ENCODE peak calls at places on chromosomes 16 and 17, in seven cellular contexts. One of them, this sample, is unnamed.

GRCh38 chr16:77431131-77431670 is 3.6 kb downstream of the ADAMTS18 start:
- DNase-seq in heart right ventricle: no peak
- DNase-seq in lower lobe of right lung: no peak
- DNase-seq in CD8-positive, alpha-beta T cell: no peak
- DNase-seq in suprapubic skin: no peak
- DNase-seq in BE2C: no peak
- DNase-seq in endodermal cell: no peak
- DNase-seq in this sample: no peak

GRCh38 chr17:3472137-3472536 is 518 bp upstream of the SPATA22 start:
- DNase-seq in endodermal cell: no peak
- DNase-seq in lower lobe of right lung: no peak
- DNase-seq in CD8-positive, alpha-beta T cell: no peak
- DNase-seq in BE2C: no peak
- DNase-seq in heart right ventricle: no peak
- DNase-seq in suprapubic skin: no peak
- DNase-seq in this sample: no peak

GRCh38 chr16:19077879-19078278 is 10.5 kb downstream of the COQ7 start:
- DNase-seq in lower lobe of right lung: no peak
- DNase-seq in heart right ventricle: no peak
- DNase-seq in suprapubic skin: no peak
- DNase-seq in endodermal cell: no peak
- DNase-seq in BE2C: no peak
- DNase-seq in CD8-positive, alpha-beta T cell: no peak
- DNase-seq in this sample: no peak

GRCh38 chr16:56742030-56742984 is 12.4 kb downstream of the NUP93 start:
- DNase-seq in endodermal cell: no peak
- DNase-seq in heart right ventricle: no peak
- DNase-seq in BE2C: no peak
- DNase-seq in CD8-positive, alpha-beta T cell: no peak
- DNase-seq in lower lobe of right lung: no peak
- DNase-seq in suprapubic skin: no peak
- DNase-seq in this sample: no peak

GRCh38 chr16:30445149-30445407 is 596 bp downstream of the SEPHS2 start:
- DNase-seq in suprapubic skin: no peak
- DNase-seq in CD8-positive, alpha-beta T cell: no peak
- DNase-seq in BE2C: no peak
- DNase-seq in heart right ventricle: no peak
- DNase-seq in lower lobe of right lung: no peak
- DNase-seq in endodermal cell: no peak
- DNase-seq in this sample: no peak

GRCh38 chr16:23359092-23359760 is 57.1 kb downstream of the SCNN1B start:
- DNase-seq in endodermal cell: no peak
- DNase-seq in lower lobe of right lung: peak
- DNase-seq in CD8-positive, alpha-beta T cell: no peak
- DNase-seq in BE2C: no peak
- DNase-seq in suprapubic skin: no peak
- DNase-seq in heart right ventricle: no peak
- DNase-seq in this sample: no peak

GRCh38 chr16:30934827-30935557 is 11.6 kb downstream of the FBXL19 start:
- DNase-seq in BE2C: peak
- DNase-seq in lower lobe of right lung: peak
- DNase-seq in CD8-positive, alpha-beta T cell: no peak
- DNase-seq in heart right ventricle: no peak
- DNase-seq in suprapubic skin: peak
- DNase-seq in endodermal cell: peak
- DNase-seq in this sample: peak

GRCh38 chr16:6483634-6484033 is 849.0 kb upstream of the RBFOX1 start:
- DNase-seq in lower lobe of right lung: no peak
- DNase-seq in endodermal cell: peak
- DNase-seq in BE2C: no peak
- DNase-seq in CD8-positive, alpha-beta T cell: no peak
- DNase-seq in heart right ventricle: no peak
- DNase-seq in suprapubic skin: no peak
- DNase-seq in this sample: no peak

GRCh38 chr17:58316260-58316960 is 12.2 kb downstream of the TSPOAP1 start:
- DNase-seq in suprapubic skin: peak
- DNase-seq in CD8-positive, alpha-beta T cell: no peak
- DNase-seq in heart right ventricle: no peak
- DNase-seq in lower lobe of right lung: no peak
- DNase-seq in BE2C: peak
- DNase-seq in endodermal cell: peak
- DNase-seq in this sample: no peak

DNA sequence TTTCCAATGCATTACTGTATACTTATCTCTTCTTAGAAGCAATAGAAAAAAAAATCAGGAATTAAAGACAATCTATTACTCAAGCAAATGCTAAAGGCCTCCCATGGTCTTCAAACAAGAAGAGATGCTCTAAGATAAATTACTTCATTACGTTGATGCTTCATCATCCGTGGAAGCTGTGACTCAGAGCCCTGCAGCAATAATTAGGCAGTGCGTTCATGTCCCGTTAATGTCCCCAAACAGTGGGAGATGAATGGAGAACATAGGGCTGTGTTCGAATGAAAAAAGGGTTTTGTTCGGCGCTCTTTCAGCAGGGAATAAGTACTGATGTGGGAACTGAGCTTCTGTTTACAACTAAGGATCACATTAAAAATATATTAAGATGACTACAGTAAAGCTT is 15.9 kb upstream of the PDXDC1 start:
- DNase-seq in endodermal cell: peak
- DNase-seq in lower lobe of right lung: no peak
- DNase-seq in suprapubic skin: no peak
- DNase-seq in BE2C: peak
- DNase-seq in heart right ventricle: no peak
- DNase-seq in CD8-positive, alpha-beta T cell: no peak
- DNase-seq in this sample: no peak
- H3K4me3 ChIP-seq in endodermal cell: no peak
- H3K4me3 ChIP-seq in lower lobe of right lung: no peak
- H3K4me3 ChIP-seq in suprapubic skin: no peak
- H3K4me3 ChIP-seq in BE2C: no peak
- H3K4me3 ChIP-seq in heart right ventricle: no peak
- H3K4me3 ChIP-seq in CD8-positive, alpha-beta T cell: no peak
- H3K4me3 ChIP-seq in this sample: no peak

DNA sequence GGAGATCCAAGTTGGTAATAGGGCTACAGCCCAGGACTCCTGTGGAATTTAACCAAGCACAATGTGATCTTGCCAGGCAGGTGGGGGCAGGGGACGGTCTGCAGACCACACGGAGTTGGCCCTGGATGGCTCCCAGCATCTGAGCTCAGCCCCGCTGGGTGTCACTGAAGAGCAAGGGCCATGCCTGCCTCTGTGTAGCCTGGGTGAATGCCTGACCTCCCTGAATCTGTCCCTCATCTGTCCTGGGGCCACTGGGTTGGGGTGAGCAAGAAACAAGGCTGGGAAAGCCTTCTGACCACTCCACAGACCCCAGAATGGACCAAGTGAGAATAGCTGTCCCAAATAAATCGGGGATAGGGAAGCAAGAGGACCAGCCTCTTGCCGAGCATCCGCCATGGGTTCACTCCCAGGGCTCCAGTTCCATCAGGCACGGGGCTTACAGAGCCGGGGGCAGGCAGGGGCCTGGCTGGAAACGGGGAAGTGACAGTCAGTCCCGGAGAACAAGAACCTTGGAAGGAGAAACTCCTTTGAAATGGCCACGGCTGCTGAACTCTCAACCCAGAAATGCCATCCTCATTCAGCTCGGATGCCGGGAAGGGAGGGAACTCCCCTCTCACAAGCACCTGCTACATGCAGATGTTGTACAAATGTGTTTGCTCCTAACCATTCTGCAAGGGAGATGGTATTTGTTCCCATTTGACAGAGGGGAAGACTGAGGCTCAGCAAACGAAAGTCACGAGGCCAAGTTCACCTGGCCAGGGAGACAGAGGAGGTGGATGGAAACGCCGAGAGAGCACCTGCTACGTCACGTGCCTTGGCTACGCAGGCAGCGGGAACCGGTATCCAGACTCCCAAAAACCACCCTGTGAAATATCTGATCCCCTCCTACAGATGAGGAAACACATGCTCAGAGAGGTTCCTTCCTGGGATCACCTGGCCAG is 50.0 kb downstream of the RMI2 start:
- DNase-seq in CD8-positive, alpha-beta T cell: no peak
- DNase-seq in suprapubic skin: peak
- DNase-seq in endodermal cell: peak
- DNase-seq in heart right ventricle: no peak
- DNase-seq in lower lobe of right lung: peak
- DNase-seq in BE2C: no peak
- DNase-seq in this sample: no peak
- TF ChIP-seq CTCF in CD8-positive, alpha-beta T cell: no peak
- TF ChIP-seq CTCF in suprapubic skin: no peak
- TF ChIP-seq CTCF in endodermal cell: no peak
- TF ChIP-seq CTCF in heart right ventricle: no peak
- TF ChIP-seq CTCF in lower lobe of right lung: no peak
- TF ChIP-seq CTCF in BE2C: peak
- TF ChIP-seq CTCF in this sample: no peak

GRCh38 chr17:48723555-48724239 is 712 bp downstream of the PRAC2 start:
- DNase-seq in suprapubic skin: no peak
- DNase-seq in heart right ventricle: peak
- DNase-seq in lower lobe of right lung: no peak
- DNase-seq in BE2C: no peak
- DNase-seq in CD8-positive, alpha-beta T cell: no peak
- DNase-seq in endodermal cell: peak
- DNase-seq in this sample: no peak
- H3K4me3 ChIP-seq in suprapubic skin: peak
- H3K4me3 ChIP-seq in heart right ventricle: no peak
- H3K4me3 ChIP-seq in lower lobe of right lung: peak
- H3K4me3 ChIP-seq in BE2C: no peak
- H3K4me3 ChIP-seq in CD8-positive, alpha-beta T cell: no peak
- H3K4me3 ChIP-seq in endodermal cell: no peak
- H3K4me3 ChIP-seq in this sample: no peak

DNA sequence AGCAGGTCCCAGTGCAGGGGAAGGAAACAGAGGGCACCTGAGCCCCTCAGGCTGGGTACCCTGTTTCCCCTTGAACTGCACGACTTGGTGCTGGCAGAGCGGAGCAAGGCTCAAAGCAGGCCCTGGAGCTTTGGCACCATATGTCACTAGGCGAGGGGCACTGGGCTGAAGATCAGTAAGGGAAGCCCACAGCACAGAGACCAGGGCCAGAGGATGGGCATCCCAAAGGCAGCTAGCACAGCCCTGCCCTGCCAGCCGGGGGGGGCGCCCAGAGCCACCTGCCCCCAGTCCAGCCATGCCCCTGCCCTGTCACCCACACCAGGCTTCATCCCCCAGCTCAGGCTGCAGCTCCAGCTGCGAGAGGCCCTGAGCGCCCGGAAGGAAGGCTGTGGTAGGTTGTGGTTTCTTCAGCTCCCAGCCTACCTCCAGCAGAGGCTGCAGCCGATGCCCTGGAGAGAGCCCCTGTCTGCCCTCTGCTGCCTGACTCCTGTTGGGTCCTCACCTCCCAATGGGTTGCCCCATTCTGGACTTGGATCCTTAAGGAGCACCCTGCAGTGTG is 10.9 kb downstream of the NHERF1 start:
- DNase-seq in CD8-positive, alpha-beta T cell: peak
- DNase-seq in heart right ventricle: no peak
- DNase-seq in lower lobe of right lung: no peak
- DNase-seq in suprapubic skin: no peak
- DNase-seq in endodermal cell: peak
- DNase-seq in BE2C: no peak
- DNase-seq in this sample: peak
- TF ChIP-seq CTCF in CD8-positive, alpha-beta T cell: no peak
- TF ChIP-seq CTCF in heart right ventricle: no peak
- TF ChIP-seq CTCF in lower lobe of right lung: no peak
- TF ChIP-seq CTCF in suprapubic skin: no peak
- TF ChIP-seq CTCF in endodermal cell: peak
- TF ChIP-seq CTCF in BE2C: peak
- TF ChIP-seq CTCF in this sample: peak

GRCh38 chr17:74442291-74442669 is 10.4 kb downstream of the GPRC5C start:
- DNase-seq in CD8-positive, alpha-beta T cell: no peak
- DNase-seq in lower lobe of right lung: no peak
- DNase-seq in suprapubic skin: no peak
- DNase-seq in endodermal cell: no peak
- DNase-seq in heart right ventricle: no peak
- DNase-seq in BE2C: no peak
- DNase-seq in this sample: no peak
- H3K4me3 ChIP-seq in CD8-positive, alpha-beta T cell: no peak
- H3K4me3 ChIP-seq in lower lobe of right lung: peak
- H3K4me3 ChIP-seq in suprapubic skin: peak
- H3K4me3 ChIP-seq in endodermal cell: no peak
- H3K4me3 ChIP-seq in heart right ventricle: no peak
- H3K4me3 ChIP-seq in BE2C: peak
- H3K4me3 ChIP-seq in this sample: no peak

GRCh38 chr16:27363246-27363632 is 38.7 kb upstream of the IL21R start:
- DNase-seq in CD8-positive, alpha-beta T cell: no peak
- DNase-seq in endodermal cell: no peak
- DNase-seq in BE2C: no peak
- DNase-seq in heart right ventricle: no peak
- DNase-seq in suprapubic skin: no peak
- DNase-seq in lower lobe of right lung: no peak
- DNase-seq in this sample: no peak
- TF ChIP-seq CTCF in CD8-positive, alpha-beta T cell: no peak
- TF ChIP-seq CTCF in endodermal cell: peak
- TF ChIP-seq CTCF in BE2C: no peak
- TF ChIP-seq CTCF in heart right ventricle: no peak
- TF ChIP-seq CTCF in suprapubic skin: no peak
- TF ChIP-seq CTCF in lower lobe of right lung: no peak
- TF ChIP-seq CTCF in this sample: no peak

GRCh38 chr17:79811036-79811887 is 14.4 kb upstream of the CBX8 start:
- DNase-seq in endodermal cell: peak
- DNase-seq in BE2C: peak
- DNase-seq in lower lobe of right lung: no peak
- DNase-seq in CD8-positive, alpha-beta T cell: no peak
- DNase-seq in suprapubic skin: no peak
- DNase-seq in heart right ventricle: no peak
- DNase-seq in this sample: peak

GRCh38 chr17:79810138-79811027 is 13.5 kb upstream of the CBX8 start:
- DNase-seq in endodermal cell: peak
- DNase-seq in heart right ventricle: peak
- DNase-seq in BE2C: peak
- DNase-seq in lower lobe of right lung: peak
- DNase-seq in CD8-positive, alpha-beta T cell: peak
- DNase-seq in suprapubic skin: peak
- DNase-seq in this sample: peak

GRCh38 chr17:79812969-79813825 is 16.3 kb upstream of the CBX8 start:
- DNase-seq in endodermal cell: peak
- DNase-seq in BE2C: peak
- DNase-seq in suprapubic skin: no peak
- DNase-seq in lower lobe of right lung: no peak
- DNase-seq in CD8-positive, alpha-beta T cell: no peak
- DNase-seq in heart right ventricle: no peak
- DNase-seq in this sample: peak

GRCh38 chr17:79812206-79812968 is 15.5 kb upstream of the CBX8 start:
- DNase-seq in suprapubic skin: no peak
- DNase-seq in CD8-positive, alpha-beta T cell: no peak
- DNase-seq in endodermal cell: peak
- DNase-seq in heart right ventricle: no peak
- DNase-seq in BE2C: no peak
- DNase-seq in lower lobe of right lung: no peak
- DNase-seq in this sample: no peak

DNA sequence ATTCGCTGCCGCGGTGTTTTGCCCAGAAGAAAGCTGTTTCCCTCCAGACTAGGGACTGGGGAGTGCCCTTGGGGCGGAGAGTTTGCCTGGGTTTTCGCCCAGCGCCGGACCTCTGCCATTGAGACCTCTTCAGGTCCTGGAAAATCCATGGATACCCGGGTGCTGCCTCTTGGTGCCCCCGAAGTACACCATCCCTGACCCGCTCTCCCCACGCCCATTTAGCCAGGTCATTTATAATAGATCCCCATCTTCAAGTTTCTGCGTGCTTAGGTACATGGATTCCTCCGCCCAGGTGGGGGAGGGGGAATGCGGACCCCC is 15.0 kb upstream of the CBX8 start:
- DNase-seq in BE2C: no peak
- DNase-seq in endodermal cell: no peak
- DNase-seq in suprapubic skin: no peak
- DNase-seq in lower lobe of right lung: no peak
- DNase-seq in heart right ventricle: no peak
- DNase-seq in CD8-positive, alpha-beta T cell: no peak
- DNase-seq in this sample: no peak
- H3K4me3 ChIP-seq in BE2C: peak
- H3K4me3 ChIP-seq in endodermal cell: no peak
- H3K4me3 ChIP-seq in suprapubic skin: no peak
- H3K4me3 ChIP-seq in lower lobe of right lung: no peak
- H3K4me3 ChIP-seq in heart right ventricle: no peak
- H3K4me3 ChIP-seq in CD8-positive, alpha-beta T cell: no peak
- H3K4me3 ChIP-seq in this sample: no peak